ENCODE peak calls at places on chromosomes 12 and 14, in ten cellular contexts. E is mesenchymal stem cell; L is brain microvascular endothelial cell; S is uterus; D is lower lobe of right lung; R is effector memory CD4-positive, alpha-beta T cell; W is left ventricle myocardium inferior; F is esophagus squamous epithelium; O is colonic mucosa; Y is adrenal gland. Q is an unnamed sample.

GRCh38 chr12:118063567-118064391 is 2.8 kb upstream of the WSB2 start:
- DNase-seq in E (peak), O (peak), R (no peak), F (no peak), D (no peak), Y (no peak), W (no peak), L (no peak), S (no peak), Q (no peak)

GRCh38 chr14:92960706-92961566 is 38.0 kb downstream of the CHGA start:
- DNase-seq in Y (no peak), D (no peak), F (no peak), E (no peak), R (no peak), S (no peak), O (no peak), L (peak), W (peak), Q (no peak)

GRCh38 chr12:46660719-46661118 is 165.1 kb downstream of the SLC38A4 start:
- DNase-seq in R (no peak), D (no peak), Y (no peak), S (no peak), F (no peak), L (no peak), O (no peak), E (no peak), W (no peak), Q (no peak)

GRCh38 chr14:34951286-34951685 is 31.5 kb upstream of the SRP54 start:
- DNase-seq in L (peak), W (no peak), E (no peak), Y (no peak), R (no peak), D (no peak), O (no peak), F (no peak), S (no peak), Q (no peak)

GRCh38 chr14:50773632-50774541 is 57.1 kb downstream of the NIN start:
- DNase-seq in L (peak), D (no peak), S (no peak), W (no peak), R (no peak), Y (peak), O (peak), F (no peak), E (peak), Q (peak)

GRCh38 chr14:103535081-103535890 is 6.3 kb downstream of the TRMT61A start:
- DNase-seq in F (no peak), R (no peak), D (no peak), O (no peak), S (peak), Y (no peak), W (no peak), E (no peak), L (no peak), Q (no peak)

GRCh38 chr12:101841069-101841468 is 10.3 kb upstream of the GNPTAB start:
- DNase-seq in L (no peak), F (no peak), S (no peak), Y (no peak), R (no peak), D (no peak), E (no peak), W (no peak), O (no peak), Q (no peak)

GRCh38 chr12:77946541-77947021 is 115.9 kb downstream of the NAV3 start:
- DNase-seq in O (no peak), W (no peak), E (no peak), S (no peak), R (no peak), L (no peak), Y (no peak), F (no peak), D (no peak), Q (no peak)

GRCh38 chr14:69612759-69613145 is 1.4 kb downstream of the SUSD6 start:
- DNase-seq in Y (no peak), S (no peak), L (no peak), E (no peak), D (no peak), F (no peak), R (no peak), W (no peak), O (no peak), Q (no peak)

GRCh38 chr14:34722723-34723545 is 8.5 kb upstream of the CFL2 start:
- DNase-seq in R (peak), W (no peak), D (no peak), E (peak), F (no peak), S (peak), Y (peak), O (peak), L (peak), Q (peak)

GRCh38 chr12:11753826-11754225 is 104.4 kb downstream of the ETV6 start:
- DNase-seq in R (no peak), Y (no peak), L (no peak), D (no peak), F (no peak), O (no peak), E (peak), S (no peak), W (no peak), Q (no peak)

GRCh38 chr14:102922490-102923200 is at the start of gene AMN:
- DNase-seq in S (no peak), L (no peak), D (peak), E (no peak), F (no peak), O (peak), R (no peak), W (no peak), Y (no peak), Q (no peak)

GRCh38 chr12:34347367-34347766 is 325.1 kb downstream of the ALG10 start:
- DNase-seq in S (no peak), L (no peak), R (no peak), W (no peak), D (no peak), F (no peak), Y (no peak), E (no peak), O (no peak), Q (no peak)

GRCh38 chr12:93111791-93112208 is 182.7 kb upstream of the EEA1 start:
- DNase-seq in Y (no peak), S (no peak), E (no peak), O (no peak), W (no peak), F (no peak), L (no peak), D (no peak), R (no peak), Q (no peak)

GRCh38 chr12:67572492-67572891 is 76.1 kb upstream of the DYRK2 start:
- DNase-seq in O (no peak), L (no peak), Y (no peak), F (no peak), R (no peak), E (no peak), S (no peak), D (no peak), W (no peak), Q (no peak)

GRCh38 chr14:21256539-21257394 is 12.5 kb downstream of the HNRNPC start:
- DNase-seq in W (no peak), F (no peak), S (no peak), E (no peak), L (no peak), D (no peak), Y (no peak), O (no peak), R (no peak), Q (no peak)
- H3K27ac ChIP-seq in W (peak), F (no peak), S (no peak), E (no peak), L (no peak), D (no peak), Y (peak), O (no peak), R (peak), Q (no peak)

DNA sequence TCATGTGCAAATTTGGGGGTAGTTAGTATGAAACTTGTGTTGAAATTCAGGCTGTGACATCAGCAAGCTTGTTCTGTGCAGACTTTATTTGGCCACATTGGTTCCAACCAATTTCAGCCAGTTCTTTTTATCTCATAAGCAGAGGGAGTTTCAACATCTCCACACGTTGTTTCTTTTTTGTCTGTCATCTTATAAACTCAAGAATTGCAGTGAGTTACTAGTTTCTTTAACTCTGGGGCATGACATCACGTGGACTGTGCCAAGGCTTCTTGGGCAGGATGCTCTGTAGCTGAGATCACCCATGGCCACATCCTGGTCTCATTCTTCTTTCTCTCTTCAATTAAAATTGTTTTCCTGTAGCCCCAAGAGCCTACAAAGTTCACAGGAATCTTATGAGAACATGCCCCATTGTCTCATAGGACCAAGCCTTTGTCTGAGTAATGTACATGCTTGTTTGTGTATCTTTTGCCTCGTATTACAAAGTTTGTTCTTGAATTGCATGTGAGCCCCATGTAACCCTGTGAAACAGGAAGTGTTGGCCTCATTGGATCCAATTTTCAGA is 982.0 kb upstream of the TMEM132C start:
- DNase-seq in Y (no peak), W (no peak), S (no peak), L (peak), O (no peak), F (no peak), E (peak), D (no peak), R (no peak), Q (no peak)
- H3K27ac ChIP-seq in Y (no peak), W (no peak), S (no peak), L (peak), O (no peak), F (peak), E (no peak), D (no peak), R (no peak), Q (no peak)

GRCh38 chr12:123971449-123971769 is 1.2 kb downstream of the CCDC92 start:
- DNase-seq in D (no peak), W (no peak), L (no peak), E (no peak), Y (no peak), F (no peak), S (no peak), O (no peak), R (no peak), Q (no peak)
- H3K27ac ChIP-seq in D (peak), W (peak), L (peak), E (peak), Y (peak), F (peak), S (peak), O (peak), R (peak), Q (no peak)

DNA sequence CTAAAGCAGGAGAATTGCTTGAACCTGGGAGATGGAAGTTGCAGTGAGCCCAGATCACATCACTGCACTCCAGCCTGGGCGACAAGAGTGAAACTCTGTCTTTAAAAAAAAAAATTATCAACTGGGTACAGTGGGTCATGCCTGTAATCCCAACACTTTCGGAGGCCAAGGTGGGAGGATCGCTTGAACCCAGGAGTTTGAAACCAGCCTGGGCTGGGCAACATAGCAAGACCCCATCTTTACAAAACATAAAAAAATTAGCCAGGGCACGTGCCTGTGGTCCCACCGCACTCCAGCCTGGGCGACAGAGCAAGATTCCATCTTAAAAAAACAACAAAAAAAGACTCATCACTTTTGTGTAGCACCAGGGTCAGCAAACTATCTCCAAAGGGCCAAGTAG is 7.1 kb upstream of the NANOG start:
- DNase-seq in R (no peak), L (no peak), Y (no peak), W (no peak), S (no peak), D (no peak), F (no peak), E (no peak), O (no peak), Q (no peak)
- H3K27ac ChIP-seq in R (no peak), L (no peak), Y (no peak), W (no peak), S (no peak), D (no peak), F (no peak), E (no peak), O (no peak), Q (no peak)

GRCh38 chr12:13194462-13195110 is 1.9 kb upstream of the EMP1 start:
- DNase-seq in O (no peak), R (no peak), W (no peak), S (peak), L (no peak), D (no peak), E (peak), F (no peak), Y (no peak), Q (no peak)
- H3K27ac ChIP-seq in O (no peak), R (no peak), W (peak), S (peak), L (peak), D (no peak), E (no peak), F (peak), Y (peak), Q (no peak)

DNA sequence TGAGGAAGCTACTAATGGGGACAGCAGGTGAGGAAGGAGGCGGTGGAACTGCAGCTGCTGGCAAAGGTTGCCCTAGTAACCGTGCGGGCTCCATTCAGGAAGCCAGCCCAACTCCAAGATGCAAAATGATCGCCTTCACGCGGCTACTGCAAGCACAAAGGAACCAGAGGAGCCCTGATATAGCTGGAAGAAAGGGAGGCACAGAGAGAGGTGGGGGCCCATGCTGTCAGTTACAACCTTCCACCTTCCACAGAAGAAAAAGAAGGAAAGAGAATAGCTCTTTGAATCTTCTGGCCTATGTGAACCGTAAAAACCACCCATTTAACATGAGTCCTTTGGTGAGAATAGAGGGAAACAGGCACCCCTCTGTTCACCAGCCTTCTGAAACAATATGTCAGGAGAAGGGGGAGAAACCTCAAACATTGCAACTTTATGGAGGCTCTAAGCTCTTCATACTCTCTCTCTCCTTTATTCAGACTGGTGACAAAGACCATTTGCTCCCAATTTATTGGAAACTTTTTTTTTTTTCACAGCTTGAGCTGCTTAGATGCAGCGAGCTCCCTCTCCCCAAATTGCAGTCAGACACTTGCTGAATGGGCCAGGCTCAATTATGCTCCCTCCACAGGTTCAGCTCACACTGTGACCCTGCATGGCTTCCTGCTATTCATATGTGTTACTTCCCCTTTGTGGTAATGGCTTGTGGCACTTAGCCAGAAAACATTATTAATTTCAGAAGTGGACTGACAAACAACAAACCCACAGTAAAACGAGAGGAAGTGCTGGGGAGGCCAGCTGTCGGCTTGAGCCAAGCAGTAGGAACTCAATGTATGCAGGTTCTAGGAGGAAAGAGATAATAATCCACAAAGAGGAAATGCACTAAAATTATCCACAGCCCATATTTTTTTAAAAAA is 6.2 kb downstream of the DUSP6 start:
- DNase-seq in Y (peak), E (peak), W (peak), L (peak), F (peak), S (no peak), R (peak), O (peak), D (peak), Q (no peak)
- H3K27ac ChIP-seq in Y (peak), E (peak), W (peak), L (no peak), F (peak), S (peak), R (no peak), O (peak), D (peak), Q (no peak)

GRCh38 chr12:121628536-121628935 is 2.2 kb downstream of the ORAI1 start:
- DNase-seq in F (no peak), D (no peak), O (no peak), R (no peak), E (peak), S (no peak), L (no peak), Y (no peak), W (no peak), Q (no peak)

GRCh38 chr12:121626853-121627623 is 708 bp downstream of the ORAI1 start:
- DNase-seq in F (no peak), R (peak), Y (peak), S (peak), W (peak), O (peak), D (peak), E (peak), L (peak), Q (no peak)

GRCh38 chr12:121628037-121628436 is 1.7 kb downstream of the ORAI1 start:
- DNase-seq in F (no peak), E (peak), Y (no peak), R (no peak), D (no peak), L (no peak), S (no peak), O (peak), W (no peak), Q (no peak)

GRCh38 chr12:121632069-121632970 is 6.0 kb downstream of the ORAI1 start:
- DNase-seq in D (no peak), S (no peak), F (no peak), L (no peak), W (no peak), Y (no peak), E (peak), O (no peak), R (no peak), Q (no peak)

DNA sequence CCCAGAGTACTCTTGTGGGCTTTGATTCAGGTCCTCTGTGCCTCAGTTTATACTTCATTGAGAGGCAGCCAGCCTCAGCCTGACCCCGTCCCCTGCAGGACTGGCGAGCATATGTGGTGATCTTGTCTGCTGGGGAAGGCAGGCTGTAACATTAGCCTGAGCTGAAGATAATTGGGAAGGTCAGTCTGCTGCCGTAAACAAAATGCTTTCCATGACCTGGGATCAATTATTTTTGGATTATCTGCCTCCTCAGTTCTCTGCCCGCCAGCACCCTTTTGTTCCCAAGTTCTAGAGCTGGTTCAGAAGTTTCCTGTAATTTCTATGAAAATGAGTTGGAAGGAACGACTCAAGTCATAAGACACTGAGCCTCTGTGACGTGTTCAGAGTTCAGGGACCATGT is 4.5 kb downstream of the ORAI1 start:
- DNase-seq in R (no peak), W (no peak), S (no peak), E (no peak), D (no peak), O (no peak), F (no peak), Y (no peak), L (no peak), Q (no peak)
- H3K27ac ChIP-seq in R (peak), W (no peak), S (no peak), E (no peak), D (no peak), O (no peak), F (peak), Y (peak), L (no peak), Q (no peak)

DNA sequence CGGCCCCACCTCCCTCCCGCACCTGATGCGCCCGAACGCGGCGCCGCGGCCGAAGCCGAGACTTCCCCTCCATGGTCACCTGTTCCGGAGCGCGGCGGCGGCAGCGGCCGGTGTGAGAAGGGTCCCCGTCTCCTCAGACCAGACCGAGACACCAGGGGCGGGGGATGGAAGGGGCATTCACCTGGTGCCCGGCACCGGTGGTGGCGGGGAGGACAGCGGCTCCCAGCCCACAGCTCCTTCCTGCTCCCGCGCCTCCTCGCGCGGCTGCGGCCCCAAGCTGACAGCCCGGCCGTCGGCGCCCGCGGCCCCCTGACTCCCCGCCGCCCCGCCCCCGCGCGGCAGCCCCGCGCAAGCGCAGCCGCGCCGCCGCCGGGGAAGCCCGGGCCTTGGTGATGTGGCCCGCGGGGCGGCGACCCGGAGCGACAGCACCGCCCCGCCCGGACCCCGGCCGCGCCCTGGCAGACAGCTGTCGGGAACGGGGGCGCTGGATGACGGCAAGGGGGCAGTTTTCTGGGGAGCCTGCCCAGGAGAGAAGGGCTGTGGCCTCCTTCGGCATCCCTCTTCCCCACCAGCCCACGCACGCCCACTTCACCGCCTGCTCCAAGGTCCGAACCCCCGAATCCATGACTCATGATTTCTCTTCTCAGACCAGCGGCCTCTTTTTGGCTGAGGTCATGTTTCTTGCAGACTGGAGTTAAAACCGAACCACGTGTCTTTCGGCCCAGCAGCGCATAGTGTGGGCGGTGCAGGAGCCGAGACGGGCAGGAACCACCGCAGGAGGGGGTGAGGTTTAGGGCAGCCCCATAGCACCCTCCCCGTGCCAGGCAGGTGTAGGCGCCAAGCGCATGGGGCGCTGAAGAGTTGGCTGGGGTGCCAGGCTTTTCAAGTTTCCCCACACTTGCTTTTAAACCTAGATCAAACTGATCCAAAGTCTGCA is at the start of gene SLC41A2:
- DNase-seq in L (peak), Y (peak), F (peak), W (peak), E (peak), D (peak), R (peak), S (peak), O (peak), Q (peak)
- H3K27ac ChIP-seq in L (peak), Y (peak), F (peak), W (peak), E (peak), D (peak), R (peak), S (peak), O (peak), Q (no peak)

Q was measured in iPS DF 6.9.